ENCODE peak calls at places on chromosomes 4 and X, in four cellular contexts. One of them, this sample, is unnamed.

GRCh38 chr4:73855406-73855805 is 2.3 kb downstream of the PF4V1 start:
- ATAC-seq in effector memory CD8-positive, alpha-beta T cell: no peak
- ATAC-seq in naive B cell: no peak
- ATAC-seq in T-helper 17 cell: no peak
- ATAC-seq in this sample: no peak

GRCh38 chr4:87360338-87360935 is 30.6 kb downstream of the HSD17B11 start:
- ATAC-seq in naive B cell: no peak
- ATAC-seq in effector memory CD8-positive, alpha-beta T cell: no peak
- ATAC-seq in T-helper 17 cell: no peak
- ATAC-seq in this sample: no peak

GRCh38 chr4:1869530-1870327 is 1.5 kb upstream of the NSD2 start:
- ATAC-seq in T-helper 17 cell: peak; percentile 0
- ATAC-seq in naive B cell: no peak
- ATAC-seq in effector memory CD8-positive, alpha-beta T cell: peak; percentile 0
- ATAC-seq in this sample: peak; percentile 0

GRCh38 chrX:74419861-74420193 is 1.5 kb upstream of the SLC16A2 start:
- ATAC-seq in T-helper 17 cell: peak; percentile 10
- ATAC-seq in naive B cell: peak; percentile 38
- ATAC-seq in effector memory CD8-positive, alpha-beta T cell: peak; percentile 7
- ATAC-seq in this sample: no peak

GRCh38 chr4:3783691-3784306 is 17.6 kb downstream of the ADRA2C start:
- ATAC-seq in T-helper 17 cell: no peak
- ATAC-seq in naive B cell: peak; percentile 28
- ATAC-seq in effector memory CD8-positive, alpha-beta T cell: no peak
- ATAC-seq in this sample: no peak

GRCh38 chrX:153973127-153974002 is 811 bp downstream of the TMEM187 start:
- ATAC-seq in T-helper 17 cell: no peak
- ATAC-seq in naive B cell: no peak
- ATAC-seq in effector memory CD8-positive, alpha-beta T cell: no peak
- ATAC-seq in this sample: no peak

GRCh38 chrX:50711907-50712306 is 102.1 kb downstream of the SHROOM4 start:
- ATAC-seq in T-helper 17 cell: no peak
- ATAC-seq in effector memory CD8-positive, alpha-beta T cell: no peak
- ATAC-seq in naive B cell: no peak
- ATAC-seq in this sample: no peak

GRCh38 chrX:13091111-13091765 is 46.8 kb upstream of the FAM9C start:
- ATAC-seq in T-helper 17 cell: peak; percentile 7
- ATAC-seq in naive B cell: no peak
- ATAC-seq in effector memory CD8-positive, alpha-beta T cell: no peak
- ATAC-seq in this sample: peak; percentile 17

GRCh38 chr4:103075435-103075893 is 1.1 kb downstream of the SLC9B2 start:
- ATAC-seq in T-helper 17 cell: no peak
- ATAC-seq in naive B cell: no peak
- ATAC-seq in effector memory CD8-positive, alpha-beta T cell: no peak
- ATAC-seq in this sample: no peak

GRCh38 chr4:38673109-38673978 is 9.3 kb downstream of the KLF3 start:
- ATAC-seq in effector memory CD8-positive, alpha-beta T cell: peak; percentile 10
- ATAC-seq in T-helper 17 cell: peak; percentile 30
- ATAC-seq in naive B cell: no peak
- ATAC-seq in this sample: no peak

GRCh38 chr4:154084864-154085263 is 296.0 kb upstream of the SFRP2 start:
- ATAC-seq in naive B cell: no peak
- ATAC-seq in effector memory CD8-positive, alpha-beta T cell: no peak
- ATAC-seq in T-helper 17 cell: no peak
- ATAC-seq in this sample: no peak

GRCh38 chr4:152697284-152698011 is 17.7 kb upstream of the TMEM154 start:
- ATAC-seq in effector memory CD8-positive, alpha-beta T cell: no peak
- ATAC-seq in T-helper 17 cell: no peak
- ATAC-seq in naive B cell: no peak
- ATAC-seq in this sample: no peak

GRCh38 chrX:110045988-110046387 is 43.1 kb downstream of the TMEM164 start:
- ATAC-seq in T-helper 17 cell: no peak
- ATAC-seq in naive B cell: no peak
- ATAC-seq in effector memory CD8-positive, alpha-beta T cell: no peak
- ATAC-seq in this sample: no peak

GRCh38 chr4:171594293-171594692 is 218.9 kb upstream of the GALNTL6 start:
- ATAC-seq in T-helper 17 cell: no peak
- ATAC-seq in effector memory CD8-positive, alpha-beta T cell: no peak
- ATAC-seq in naive B cell: no peak
- ATAC-seq in this sample: no peak

GRCh38 chr4:15253346-15253745 is 174.5 kb upstream of the C1QTNF7 start:
- ATAC-seq in T-helper 17 cell: no peak
- ATAC-seq in naive B cell: peak; percentile 66
- ATAC-seq in effector memory CD8-positive, alpha-beta T cell: no peak
- ATAC-seq in this sample: peak; percentile 47

GRCh38 chr4:1329408-1330371 is 17.3 kb upstream of the UVSSA start:
- ATAC-seq in effector memory CD8-positive, alpha-beta T cell: peak; percentile 64
- ATAC-seq in naive B cell: no peak
- ATAC-seq in T-helper 17 cell: peak; percentile 63
- ATAC-seq in this sample: no peak

GRCh38 chrX:118761950-118762725 is 34.7 kb downstream of the IL13RA1 start:
- ATAC-seq in T-helper 17 cell: no peak
- ATAC-seq in effector memory CD8-positive, alpha-beta T cell: no peak
- ATAC-seq in naive B cell: no peak
- ATAC-seq in this sample: no peak

GRCh38 chr4:54065282-54066087 is 1.1 kb upstream of the CHIC2 start:
- ATAC-seq in T-helper 17 cell: no peak
- ATAC-seq in naive B cell: no peak
- ATAC-seq in effector memory CD8-positive, alpha-beta T cell: no peak
- ATAC-seq in this sample: no peak

GRCh38 chrX:134714633-134715110 is 56.4 kb upstream of the PLAC1 start:
- ATAC-seq in T-helper 17 cell: no peak
- ATAC-seq in naive B cell: no peak
- ATAC-seq in effector memory CD8-positive, alpha-beta T cell: no peak
- ATAC-seq in this sample: no peak

GRCh38 chrX:29419774-29420553 is 795.4 kb upstream of the MAGEB2 start:
- ATAC-seq in effector memory CD8-positive, alpha-beta T cell: no peak
- ATAC-seq in naive B cell: no peak
- ATAC-seq in T-helper 17 cell: no peak
- ATAC-seq in this sample: no peak

GRCh38 chrX:43897290-43897689 is 15.0 kb upstream of the MAOB start:
- ATAC-seq in naive B cell: no peak
- ATAC-seq in T-helper 17 cell: no peak
- ATAC-seq in effector memory CD8-positive, alpha-beta T cell: no peak
- ATAC-seq in this sample: no peak

GRCh38 chr4:30380404-30380998 is 339.7 kb upstream of the PCDH7 start:
- ATAC-seq in effector memory CD8-positive, alpha-beta T cell: no peak
- ATAC-seq in T-helper 17 cell: no peak
- ATAC-seq in naive B cell: no peak
- ATAC-seq in this sample: no peak

GRCh38 chr4:73443224-73443623 is 7.2 kb downstream of the AFP start:
- ATAC-seq in effector memory CD8-positive, alpha-beta T cell: no peak
- ATAC-seq in T-helper 17 cell: no peak
- ATAC-seq in naive B cell: no peak
- ATAC-seq in this sample: no peak

GRCh38 chr4:151250706-151251105 is 26.3 kb upstream of the PRSS48 start:
- ATAC-seq in T-helper 17 cell: no peak
- ATAC-seq in naive B cell: no peak
- ATAC-seq in effector memory CD8-positive, alpha-beta T cell: no peak
- ATAC-seq in this sample: no peak

GRCh38 chr4:158722291-158722916 is 792 bp downstream of the PPID start:
- ATAC-seq in T-helper 17 cell: peak; percentile 1
- ATAC-seq in naive B cell: no peak
- ATAC-seq in effector memory CD8-positive, alpha-beta T cell: no peak
- ATAC-seq in this sample: no peak

GRCh38 chrX:65781845-65782244 is 114.4 kb downstream of the MSN start:
- ATAC-seq in effector memory CD8-positive, alpha-beta T cell: no peak
- ATAC-seq in naive B cell: no peak
- ATAC-seq in T-helper 17 cell: no peak
- ATAC-seq in this sample: no peak

This sample was measured in stimulated activated memory B cell treated with anti-CD40 and anti-IgM and Interleukin-4, amounts not matched to agents 10 μg/mL and 1 μg/mL and 100 μg/mL, for 72 hours.